ENCODE peak calls at places on chromosomes 12 and 14, in ten cellular contexts. C is A172, P is head of caudate nucleus, Z is fibroblast of mammary gland, F is mucosa of gallbladder, L is skeletal muscle cell, G is PC-3, W is heart right ventricle, S is midbrain, A is IMR-90. Q is an unnamed sample.

GRCh38 chr14:56487761-56488160 is 91.8 kb upstream of the TMEM260 start:
- DNase-seq in C (no peak), P (no peak), Z (peak), F (no peak), L (peak), G (peak), W (no peak), S (no peak), A (peak), Q (no peak)

GRCh38 chr14:31337331-31337730 is 83.0 kb downstream of the HEATR5A start:
- DNase-seq in C (no peak), P (no peak), Z (no peak), F (no peak), L (no peak), G (no peak), W (no peak), S (no peak), A (no peak), Q (no peak)

GRCh38 chr12:21026302-21026701 is 104.7 kb upstream of the SLCO1B1 start:
- DNase-seq in C (peak), P (no peak), Z (no peak), F (no peak), L (no peak), G (peak), W (no peak), S (no peak), A (no peak), Q (no peak)

GRCh38 chr14:105151838-105152793 is 16.5 kb downstream of the JAG2 start:
- DNase-seq in C (no peak), P (no peak), Z (no peak), F (no peak), L (no peak), G (no peak), W (no peak), S (no peak), A (no peak), Q (no peak)

GRCh38 chr12:132540436-132540835 is 50.5 kb downstream of the FBRSL1 start:
- DNase-seq in C (no peak), P (no peak), Z (no peak), F (no peak), L (no peak), G (no peak), W (no peak), S (no peak), A (no peak), Q (no peak)

GRCh38 chr12:133130808-133131128 is 341 bp downstream of the ZNF10 start:
- DNase-seq in C (no peak), P (peak), Z (no peak), F (peak), L (no peak), G (no peak), W (peak), S (no peak), A (no peak), Q (no peak)

GRCh38 chr12:10408842-10409241 is 715 bp downstream of the KLRC4 start:
- DNase-seq in C (no peak), P (no peak), Z (no peak), F (no peak), L (no peak), G (no peak), W (no peak), S (no peak), A (no peak), Q (no peak)

GRCh38 chr14:98944989-98945388 is 327.0 kb downstream of the BCL11B start:
- DNase-seq in C (no peak), P (no peak), Z (no peak), F (no peak), L (no peak), G (no peak), W (no peak), S (no peak), A (no peak), Q (no peak)

GRCh38 chr14:104246401-104247335 is 108.3 kb downstream of the KIF26A start:
- DNase-seq in C (no peak), P (peak), Z (no peak), F (no peak), L (no peak), G (peak), W (no peak), S (no peak), A (no peak), Q (peak)

GRCh38 chr14:81303258-81303935 is 82.6 kb upstream of the GTF2A1 start:
- DNase-seq in C (no peak), P (peak), Z (no peak), F (peak), L (no peak), G (peak), W (peak), S (no peak), A (no peak), Q (no peak)

GRCh38 chr12:65152586-65152985 is 16.8 kb upstream of the LEMD3 start:
- DNase-seq in C (no peak), P (no peak), Z (peak), F (no peak), L (peak), G (no peak), W (no peak), S (no peak), A (no peak), Q (no peak)

GRCh38 chr12:57237952-57238853 is 8.7 kb downstream of the SHMT2 start:
- DNase-seq in C (no peak), P (peak), Z (no peak), F (no peak), L (no peak), G (no peak), W (no peak), S (no peak), A (no peak), Q (no peak)

GRCh38 chr12:56375598-56376434 is 13.2 kb upstream of the APOF start:
- DNase-seq in C (no peak), P (peak), Z (no peak), F (no peak), L (no peak), G (no peak), W (no peak), S (no peak), A (no peak), Q (no peak)

GRCh38 chr12:112907415-112908157 is 824 bp downstream of the OAS1 start:
- DNase-seq in C (no peak), P (no peak), Z (no peak), F (no peak), L (no peak), G (no peak), W (peak), S (peak), A (no peak), Q (no peak)

GRCh38 chr12:89796798-89797382 is 88.3 kb upstream of the ATP2B1 start:
- DNase-seq in C (no peak), P (no peak), Z (no peak), F (no peak), L (no peak), G (no peak), W (no peak), S (no peak), A (no peak), Q (no peak)

GRCh38 chr12:122862110-122862634 is 26.9 kb downstream of the HIP1R start:
- DNase-seq in C (no peak), P (no peak), Z (no peak), F (no peak), L (no peak), G (no peak), W (no peak), S (no peak), A (no peak), Q (peak)

GRCh38 chr14:94307410-94307992 is 14.4 kb upstream of the SERPINA10 start:
- DNase-seq in C (no peak), P (no peak), Z (peak), F (no peak), L (no peak), G (peak), W (no peak), S (no peak), A (no peak), Q (no peak)

GRCh38 chr14:68653108-68653507 is 139.8 kb downstream of the ZFP36L1 start:
- DNase-seq in C (no peak), P (no peak), Z (no peak), F (no peak), L (no peak), G (no peak), W (no peak), S (no peak), A (no peak), Q (no peak)

GRCh38 chr14:64729386-64730060 is 25.3 kb downstream of the PLEKHG3 start:
- DNase-seq in C (no peak), P (no peak), Z (peak), F (no peak), L (no peak), G (no peak), W (peak), S (no peak), A (no peak), Q (peak)